ENCODE peak calls at places on chromosomes 11 and 22, in four cellular contexts. P, J, S and M are unnamed samples.

GRCh38 chr11:64697663-64698375 is 25.2 kb downstream of the NRXN2 start:
- DNase-seq in P (no peak), J (no peak), S (no peak), M (no peak)

GRCh38 chr11:131671764-131672163 is 301.3 kb downstream of the NTM start:
- DNase-seq in P (no peak), J (no peak), S (no peak), M (no peak)

GRCh38 chr11:107669156-107669740 is 42.6 kb downstream of the SLN start:
- DNase-seq in P (no peak), J (no peak), S (no peak), M (no peak)

GRCh38 chr11:119990306-119991021 is 147.4 kb downstream of the TRIM29 start:
- DNase-seq in P (no peak), J (peak; percentile 17), S (peak; percentile 9), M (no peak)

GRCh38 chr11:20547411-20547810 is 52.0 kb upstream of the SLC6A5 start:
- DNase-seq in P (no peak), J (no peak), S (no peak), M (no peak)

GRCh38 chr11:130522284-130522961 is 74.0 kb downstream of the ADAMTS15 start:
- DNase-seq in P (no peak), J (peak; percentile 86), S (peak; percentile 55), M (peak; percentile 54)

GRCh38 chr11:123302751-123303195 is 107.7 kb upstream of the CLMP start:
- DNase-seq in P (peak; percentile 33), J (peak; percentile 74), S (peak; percentile 45), M (no peak)

GRCh38 chr11:112558691-112559090 is 298.0 kb upstream of the PLET1 start:
- DNase-seq in P (no peak), J (peak; percentile 17), S (no peak), M (peak; percentile 6)

GRCh38 chr22:39110631-39111561 is 13.9 kb downstream of the APOBEC3H start:
- DNase-seq in P (no peak), J (no peak), S (no peak), M (no peak)

GRCh38 chr11:88979641-88980040 is 86.1 kb downstream of the GRM5 start:
- DNase-seq in P (no peak), J (peak; percentile 38), S (peak; percentile 16), M (peak; percentile 20)

GRCh38 chr22:46593211-46593676 is 26.9 kb upstream of the GRAMD4 start:
- DNase-seq in P (peak; percentile 47), J (no peak), S (no peak), M (no peak)

GRCh38 chr11:1162153-1162497 is 4.4 kb downstream of the MUC5AC start:
- DNase-seq in P (no peak), J (no peak), S (no peak), M (no peak)

GRCh38 chr11:69535928-69536327 is 54.5 kb downstream of the LINC01488 start:
- DNase-seq in P (no peak), J (no peak), S (no peak), M (no peak)

GRCh38 chr11:72812968-72813739 is 1.1 kb upstream of the ATG16L2 start:
- DNase-seq in P (peak; percentile 82), J (peak; percentile 63), S (peak; percentile 37), M (peak; percentile 47)

GRCh38 chr11:17574141-17574798 is 27.2 kb downstream of the OTOG start:
- DNase-seq in P (no peak), J (no peak), S (no peak), M (no peak)

GRCh38 chr22:22558972-22559603 is at the start of gene PRAME:
- DNase-seq in P (peak; percentile 84), J (peak; percentile 12), S (no peak), M (peak; percentile 5)

GRCh38 chr11:10973416-10973815 is 115.6 kb upstream of the ZBED5 start:
- DNase-seq in P (no peak), J (no peak), S (no peak), M (no peak)

GRCh38 chr22:48511211-48511610 is 1316.5 kb downstream of the BRD1 start:
- DNase-seq in P (no peak), J (no peak), S (no peak), M (no peak)

GRCh38 chr11:62005231-62005661 is 37.8 kb upstream of the FTH1 start:
- DNase-seq in P (no peak), J (peak; percentile 69), S (no peak), M (no peak)

GRCh38 chr11:129959687-129960086 is 42.9 kb downstream of the PRDM10 start:
- DNase-seq in P (no peak), J (no peak), S (no peak), M (no peak)

GRCh38 chr22:36797988-36798670 is 18.7 kb downstream of the PVALB start:
- DNase-seq in P (no peak), J (no peak), S (no peak), M (no peak)

GRCh38 chr11:33912405-33913361 is 20.8 kb upstream of the LMO2 start:
- DNase-seq in P (no peak), J (peak; percentile 90), S (peak; percentile 76), M (peak; percentile 83)

GRCh38 chr11:68750197-68750987 is 928 bp downstream of the TESMIN start:
- DNase-seq in P (peak; percentile 23), J (no peak), S (no peak), M (no peak)

GRCh38 chr22:20422965-20423635 is 14.5 kb downstream of the SCARF2 start:
- DNase-seq in P (no peak), J (peak; percentile 87), S (peak; percentile 57), M (no peak)

GRCh38 chr11:85766801-85767200 is 44.1 kb downstream of the SYTL2 start:
- DNase-seq in P (no peak), J (peak; percentile 89), S (peak; percentile 94), M (no peak)

GRCh38 chr11:35303596-35304392 is 115.6 kb downstream of the SLC1A2 start:
- DNase-seq in P (no peak), J (peak; percentile 95), S (peak; percentile 78), M (no peak)

GRCh38 chr11:62600367-62601113 is 1.1 kb downstream of the MTA2 start:
- DNase-seq in P (no peak), J (no peak), S (no peak), M (no peak)

GRCh38 chr22:49099496-49100124 is 728.1 kb downstream of the BRD1 start:
- DNase-seq in P (no peak), J (peak; percentile 12), S (no peak), M (no peak)

GRCh38 chr11:116166788-116167465 is 605.9 kb downstream of the BUD13 start:
- DNase-seq in P (no peak), J (no peak), S (no peak), M (no peak)

GRCh38 chr22:44210721-44211120 is 30.0 kb downstream of the PARVG start:
- DNase-seq in P (no peak), J (peak; percentile 88), S (peak; percentile 41), M (no peak)